ENCODE peak calls at places on chromosomes 4 and X, in seven cellular contexts. Y, I, X, C, P, B and K are unnamed samples.

GRCh38 chr4:135515295-135515694 is 1313.7 kb upstream of the PABPC4L start:
- DNase-seq in B (no peak), Y (no peak), C (peak; percentile 66), P (no peak), I (no peak), X (no peak), K (no peak)

GRCh38 chr4:530017-530781 is 31.2 kb downstream of the PIGG start:
- DNase-seq in P (no peak), C (no peak), I (no peak), Y (no peak), X (no peak), B (no peak), K (no peak)

GRCh38 chr4:17009871-17010367 is 111.5 kb upstream of the LDB2 start:
- DNase-seq in C (no peak), X (no peak), B (no peak), Y (no peak), I (no peak), P (no peak), K (no peak)

GRCh38 chrX:154021131-154021611 is 1.5 kb upstream of the IRAK1 start:
- DNase-seq in P (no peak), C (peak; percentile 59), I (no peak), B (peak; percentile 29), X (no peak), Y (no peak), K (peak; percentile 71)

GRCh38 chrX:111254896-111255693 is 15.2 kb downstream of the CAPN6 start:
- DNase-seq in P (no peak), I (no peak), B (no peak), C (no peak), Y (no peak), X (no peak), K (no peak)

GRCh38 chr4:143406523-143406922 is 69.8 kb downstream of the GAB1 start:
- DNase-seq in B (no peak), C (peak; percentile 69), Y (no peak), I (peak; percentile 1), X (no peak), P (peak; percentile 42), K (peak; percentile 67)

GRCh38 chr4:71974681-71975080 is 57.1 kb upstream of the NPFFR2 start:
- DNase-seq in I (peak; percentile 38), P (no peak), Y (no peak), C (peak; percentile 59), B (no peak), X (no peak), K (peak; percentile 9)

GRCh38 chr4:94934864-94935263 is 177.1 kb downstream of the BMPR1B start:
- DNase-seq in C (peak; percentile 25), X (no peak), Y (no peak), B (no peak), I (no peak), P (no peak), K (no peak)

GRCh38 chr4:142567620-142568451 is 278.3 kb downstream of the INPP4B start:
- DNase-seq in P (no peak), Y (no peak), X (no peak), B (no peak), I (peak; percentile 48), C (peak; percentile 28), K (peak; percentile 41)

GRCh38 chr4:173121044-173121685 is 47.4 kb upstream of the GALNT7 start:
- DNase-seq in Y (no peak), X (peak; percentile 44), I (peak; percentile 44), C (peak; percentile 12), B (no peak), P (no peak), K (peak; percentile 12)

GRCh38 chr4:85598936-85599335 is 124.0 kb downstream of the ARHGAP24 start:
- DNase-seq in X (no peak), Y (no peak), C (no peak), I (no peak), B (no peak), P (no peak), K (no peak)

GRCh38 chrX:57817302-57817701 is 93.0 kb downstream of the ZXDA start:
- DNase-seq in P (no peak), X (no peak), Y (no peak), I (no peak), B (no peak), C (no peak), K (no peak)

GRCh38 chr4:6878451-6879059 is 31.1 kb upstream of the TBC1D14 start:
- DNase-seq in Y (peak; percentile 5), X (no peak), B (no peak), P (no peak), C (no peak), I (no peak), K (no peak)

GRCh38 chrX:9308426-9308825 is 156.4 kb upstream of the TBL1X start:
- DNase-seq in I (no peak), X (no peak), C (no peak), Y (no peak), P (no peak), B (no peak), K (no peak)

GRCh38 chr4:80619070-80619674 is 283.6 kb downstream of the CFAP299 start:
- DNase-seq in X (no peak), P (no peak), C (no peak), B (no peak), Y (no peak), I (peak; percentile 5), K (no peak)

GRCh38 chr4:78766026-78766425 is 10.1 kb upstream of the BMP2K start:
- DNase-seq in I (no peak), X (no peak), C (peak; percentile 38), B (no peak), P (no peak), Y (no peak), K (peak; percentile 73)

GRCh38 chr4:54225671-54226398 is 3.3 kb upstream of the PDGFRA start:
- DNase-seq in Y (no peak), C (peak; percentile 16), X (peak; percentile 17), B (no peak), I (no peak), P (peak; percentile 29), K (peak; percentile 33)

GRCh38 chrX:65971151-65971550 is 68.7 kb downstream of the VSIG4 start:
- DNase-seq in Y (no peak), C (no peak), B (no peak), X (peak; percentile 8), P (no peak), I (no peak), K (no peak)

GRCh38 chr4:74378573-74378972 is 13.6 kb downstream of the EREG start:
- DNase-seq in P (no peak), X (no peak), Y (no peak), B (no peak), I (no peak), C (no peak), K (peak; percentile 67)

GRCh38 chrX:10602646-10603045 is 17.7 kb downstream of the MID1 start:
- DNase-seq in X (no peak), C (no peak), P (no peak), B (no peak), Y (no peak), I (no peak), K (no peak)

GRCh38 chr4:156553659-156554058 is 417.9 kb downstream of the PDGFC start:
- DNase-seq in P (no peak), I (no peak), C (no peak), B (no peak), Y (no peak), X (no peak), K (no peak)

GRCh38 chr4:156559346-156559745 is 412.3 kb downstream of the PDGFC start:
- DNase-seq in P (no peak), B (no peak), Y (no peak), X (no peak), C (no peak), I (no peak), K (no peak)

GRCh38 chr4:156558365-156559025 is 413.1 kb downstream of the PDGFC start:
- DNase-seq in I (no peak), B (no peak), Y (no peak), C (peak; percentile 81), P (no peak), X (no peak), K (no peak)

GRCh38 chr4:156557962-156558361 is 413.6 kb downstream of the PDGFC start:
- DNase-seq in B (no peak), X (no peak), Y (no peak), P (no peak), I (no peak), C (no peak), K (no peak)

GRCh38 chr4:156556326-156556725 is 415.3 kb downstream of the PDGFC start:
- DNase-seq in I (no peak), B (no peak), P (no peak), X (no peak), Y (no peak), C (no peak), K (no peak)
- TF ChIP-seq CTCF in I (no peak), B (no peak), P (no peak), X (no peak), Y (no peak), C (no peak), K (no peak)

GRCh38 chr4:121939690-121940089 is 12.2 kb downstream of the TRPC3 start:
- DNase-seq in I (no peak), B (no peak), C (no peak), Y (no peak), X (no peak), P (no peak), K (peak; percentile 87)

GRCh38 chr4:121946644-121947043 is 5.2 kb downstream of the TRPC3 start:
- DNase-seq in I (no peak), Y (no peak), B (no peak), C (no peak), X (no peak), P (no peak), K (no peak)

GRCh38 chr4:121938282-121939092 is 13.4 kb downstream of the TRPC3 start:
- DNase-seq in Y (no peak), X (no peak), P (no peak), I (no peak), C (no peak), B (no peak), K (no peak)

DNA sequence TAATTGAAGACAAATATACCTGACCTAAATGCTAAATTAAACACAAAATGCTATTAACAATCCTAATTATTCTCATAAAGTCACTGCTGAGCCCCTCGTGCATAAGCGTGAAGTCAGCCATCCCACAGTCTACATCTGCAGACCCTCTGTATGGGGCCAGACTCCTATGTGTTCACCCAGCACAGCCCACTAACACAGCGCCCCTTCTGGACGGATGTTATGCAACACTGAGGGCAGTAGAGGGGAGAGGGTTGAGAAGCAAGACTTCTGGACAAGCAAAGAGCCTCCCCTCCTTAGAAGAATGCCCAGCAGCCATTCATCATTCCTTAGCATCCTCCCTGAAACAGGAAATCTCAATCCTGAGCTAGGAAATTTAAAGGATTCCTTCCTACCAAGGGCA is 7.9 kb downstream of the TRPC3 start:
- DNase-seq in B (no peak), P (no peak), C (no peak), Y (no peak), I (no peak), X (peak; percentile 83), K (no peak)
- TF ChIP-seq CTCF in B (peak; percentile 63), P (no peak), C (peak; percentile 35), Y (peak; percentile 39), I (peak; percentile 26), X (peak; percentile 64), K (peak; percentile 34)

DNA sequence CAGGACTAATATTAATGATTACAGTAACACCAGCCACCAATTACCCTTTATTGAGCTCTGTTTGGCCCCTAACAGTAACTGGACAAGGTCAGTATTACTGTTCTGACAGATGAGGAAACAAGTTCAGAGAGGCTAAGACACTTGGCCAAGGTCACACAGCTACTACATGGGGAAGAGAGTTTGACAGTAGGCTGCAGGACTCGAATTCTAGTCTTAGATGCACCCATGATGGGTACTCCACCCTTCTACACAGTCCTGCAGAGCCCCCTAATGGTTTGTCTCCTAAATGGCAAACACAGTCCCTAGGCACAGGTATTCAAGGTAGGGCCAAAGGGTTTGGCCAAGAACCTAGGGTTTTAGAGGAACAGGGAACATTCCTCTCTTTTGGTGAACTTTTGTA is 93.9 kb downstream of the NSUN7 start:
- DNase-seq in X (peak; percentile 25), C (no peak), I (peak; percentile 3), P (no peak), B (no peak), Y (no peak), K (no peak)
- TF ChIP-seq CTCF in X (peak; percentile 33), C (peak; percentile 10), I (no peak), P (no peak), B (peak; percentile 18), Y (no peak), K (peak; percentile 13)

GRCh38 chr4:148076964-148077363 is 345.1 kb downstream of the ARHGAP10 start:
- DNase-seq in Y (no peak), I (no peak), B (peak; percentile 17), C (peak; percentile 37), P (no peak), X (no peak), K (peak; percentile 39)
- TF ChIP-seq CTCF in Y (no peak), I (no peak), B (no peak), C (no peak), P (no peak), X (no peak), K (no peak)